ENCODE peak calls at places on chromosome 15, in eight cellular contexts. X, J, N, O, C, D, E and I are unnamed samples.

GRCh38 chr15:100095896-100096600 is 245.7 kb downstream of the ADAMTS17 start:
- DNase-seq in O (no peak), D (no peak), J (no peak), X (no peak), N (no peak), E (no peak), C (no peak), I (no peak)

GRCh38 chr15:31377030-31377429 is 50.4 kb downstream of the KLF13 start:
- DNase-seq in O (no peak), J (peak; percentile 84), X (no peak), N (no peak), E (no peak), D (no peak), C (no peak), I (no peak)

GRCh38 chr15:91302588-91303439 is 202.8 kb downstream of the SV2B start:
- DNase-seq in E (peak; percentile 32), O (peak; percentile 43), X (peak; percentile 30), J (no peak), C (peak; percentile 76), N (no peak), D (peak; percentile 63), I (peak; percentile 78)

GRCh38 chr15:39794970-39795369 is 12.3 kb upstream of the FSIP1 start:
- DNase-seq in X (no peak), N (no peak), J (no peak), O (no peak), D (no peak), E (no peak), C (no peak), I (no peak)

GRCh38 chr15:61411941-61412510 is 182.9 kb upstream of the RORA start:
- DNase-seq in D (no peak), N (no peak), X (no peak), O (no peak), E (no peak), J (no peak), C (no peak), I (no peak)

GRCh38 chr15:80878867-80879250 is 99.7 kb downstream of the CEMIP start:
- DNase-seq in E (no peak), D (no peak), C (no peak), J (no peak), N (no peak), X (no peak), O (no peak), I (no peak)

GRCh38 chr15:35142578-35142977 is 57.5 kb upstream of the NANOGP8 start:
- DNase-seq in O (no peak), E (no peak), C (peak; percentile 19), X (no peak), N (no peak), D (peak; percentile 6), J (no peak), I (no peak)

GRCh38 chr15:98856540-98856907 is 151.1 kb downstream of the PGPEP1L start:
- DNase-seq in N (no peak), E (no peak), O (no peak), D (peak; percentile 96), J (no peak), C (peak; percentile 92), X (peak; percentile 90), I (no peak)

GRCh38 chr15:66961407-66961884 is 104.0 kb upstream of the SMAD3 start:
- DNase-seq in E (no peak), X (no peak), J (no peak), C (peak; percentile 44), N (peak; percentile 28), O (no peak), D (peak; percentile 45), I (no peak)

GRCh38 chr15:81848701-81849100 is 197.1 kb downstream of the MEX3B start:
- DNase-seq in X (no peak), N (no peak), D (no peak), O (no peak), J (no peak), E (no peak), C (no peak), I (no peak)

GRCh38 chr15:51982770-51983103 is 11.2 kb upstream of the LEO1 start:
- DNase-seq in C (peak; percentile 16), D (no peak), O (no peak), E (no peak), N (no peak), X (no peak), J (no peak), I (no peak)

GRCh38 chr15:43187544-43188155 is 2.4 kb downstream of the CCNDBP1 start:
- DNase-seq in J (no peak), E (peak; percentile 16), C (peak; percentile 81), D (peak; percentile 80), O (no peak), N (no peak), X (peak; percentile 34), I (peak; percentile 10)

GRCh38 chr15:31545257-31545656 is 218.6 kb downstream of the KLF13 start:
- DNase-seq in E (no peak), C (no peak), X (no peak), N (no peak), J (no peak), O (no peak), D (no peak), I (no peak)

GRCh38 chr15:40379853-40380252 is 2.7 kb upstream of the KNSTRN start:
- DNase-seq in N (peak; percentile 88), X (peak; percentile 97), D (peak; percentile 99), E (no peak), O (peak; percentile 61), J (peak; percentile 85), C (peak; percentile 98), I (no peak)

GRCh38 chr15:20353966-20354883 is 187.4 kb downstream of the GOLGA6L6 start:
- DNase-seq in C (no peak), E (no peak), J (peak; percentile 73), N (peak; percentile 63), D (no peak), O (no peak), X (no peak), I (no peak)
- H3K9me3 ChIP-seq in C (no peaks in the 10 kb centered on the region), E (no peaks in the 10 kb centered on the region), J (no peaks in the 10 kb centered on the region), N (no peaks in the 10 kb centered on the region), D (peaks cover 82% of the 10 kb centered on the region), O (no peaks in the 10 kb centered on the region), X (peaks cover 92% of the 10 kb centered on the region), I (no peaks in the 10 kb centered on the region)

GRCh38 chr15:87564666-87565065 is 691.9 kb downstream of the NTRK3 start:
- DNase-seq in X (no peak), D (no peak), E (no peak), N (no peak), O (no peak), C (no peak), J (no peak), I (no peak)
- H3K9me3 ChIP-seq in X (no peaks in the 10 kb centered on the region), D (peaks cover 11% of the 10 kb centered on the region), E (no peaks in the 10 kb centered on the region), N (no peaks in the 10 kb centered on the region), O (no peaks in the 10 kb centered on the region), C (no peaks in the 10 kb centered on the region), J (no peaks in the 10 kb centered on the region), I (no peaks in the 10 kb centered on the region)

GRCh38 chr15:71821547-71822129 is 11.3 kb downstream of the NR2E3 start:
- DNase-seq in X (no peak), N (no peak), J (no peak), E (no peak), O (no peak), D (no peak), C (no peak), I (no peak)
- H3K9me3 ChIP-seq in X (peaks cover 43% of the 10 kb centered on the region), N (no peaks in the 10 kb centered on the region), J (peaks cover 10% of the 10 kb centered on the region), E (no peaks in the 10 kb centered on the region), O (peaks cover 42% of the 10 kb centered on the region), D (peaks cover 35% of the 10 kb centered on the region), C (no peaks in the 10 kb centered on the region), I (peaks cover 4% of the 10 kb centered on the region)

DNA sequence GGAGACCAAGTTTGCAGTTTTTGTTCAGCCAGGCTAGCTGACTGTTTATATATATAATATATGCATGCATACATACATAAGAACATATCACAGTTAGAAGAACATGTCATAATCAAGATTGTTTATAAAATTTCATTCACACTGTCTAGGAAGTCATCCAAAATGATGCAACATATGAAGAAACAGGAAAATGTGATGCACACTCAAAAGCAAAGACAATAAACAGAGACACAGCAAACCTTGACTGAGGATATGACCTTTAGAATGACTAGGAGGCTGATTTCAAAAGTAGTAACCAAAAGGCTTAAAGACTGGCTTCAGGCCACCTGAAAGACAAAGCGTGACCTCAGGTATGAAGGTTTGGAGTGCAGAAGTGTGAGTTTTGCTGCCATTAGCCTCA is 166.2 kb upstream of the NDN start:
- DNase-seq in O (no peak), J (no peak), C (peak; percentile 6), N (no peak), D (peak; percentile 0), E (no peak), X (no peak), I (no peak)
- H3K9me3 ChIP-seq in O (no peaks in the 10 kb centered on the region), J (no peaks in the 10 kb centered on the region), C (no peaks in the 10 kb centered on the region), N (no peaks in the 10 kb centered on the region), D (peaks cover 3% of the 10 kb centered on the region), E (no peaks in the 10 kb centered on the region), X (no peaks in the 10 kb centered on the region), I (no peaks in the 10 kb centered on the region)